ENCODE peak calls at places on chromosomes 11 and 22, in eight cellular contexts. E is suprapubic skin; S is neural progenitor cell; D is stimulated activated CD4-positive, alpha-beta T cell treated with anti-CD3 and anti-CD28 coated beads, Interleukin-1b, Interleukin-23, amount 100 ng/mL, for 4 hours; L is activated naive CD4-positive, alpha-beta T cell treated with anti-CD3 and anti-CD28 coated beads, Interleukin-2, amount 50 U/mL, for 16 hours; Y is right lobe of liver; B is NT2/D1; K is HTR-8/SVneo. O is an unnamed sample.
A peak's percentile ranks its signal among the peaks of the same experiment; 100 is the strongest.

GRCh38 chr22:39209756-39210155 is 35.0 kb downstream of the PDGFB start:
- DNase-seq in E (peak; percentile 44), K (no peak), L (no peak), B (no peak), S (no peak), D (no peak), Y (no peak), O (no peak)

GRCh38 chr11:80702264-80702663 is 1261.4 kb upstream of the TENM4 start:
- DNase-seq in E (no peak), L (no peak), D (no peak), K (no peak), B (no peak), S (no peak), Y (no peak), O (no peak)

GRCh38 chr22:33535937-33536875 is 384.1 kb downstream of the LARGE1 start:
- DNase-seq in S (no peak), L (no peak), K (no peak), E (no peak), B (no peak), D (no peak), Y (no peak), O (no peak)

GRCh38 chr11:130782361-130783221 is 133.7 kb downstream of the SNX19 start:
- DNase-seq in E (no peak), S (peak; percentile 27), K (no peak), Y (no peak), L (no peak), B (no peak), D (no peak), O (no peak)

GRCh38 chr11:58316142-58316541 is 42.7 kb downstream of the OR5B17 start:
- DNase-seq in S (no peak), K (no peak), D (no peak), Y (no peak), B (no peak), L (no peak), E (no peak), O (no peak)

GRCh38 chr11:26780686-26781085 is 58.8 kb upstream of the SLC5A12 start:
- DNase-seq in K (no peak), S (no peak), L (no peak), E (no peak), B (no peak), Y (no peak), D (no peak), O (no peak)

GRCh38 chr11:95140397-95141030 is 50.9 kb downstream of the ENDOD1 start:
- DNase-seq in E (no peak), D (no peak), L (no peak), K (no peak), S (no peak), B (no peak), Y (no peak), O (no peak)

GRCh38 chr11:4041731-4042391 is 52.7 kb upstream of the RRM1 start:
- DNase-seq in Y (no peak), D (no peak), B (no peak), E (no peak), L (no peak), K (no peak), S (no peak), O (no peak)

GRCh38 chr22:41361716-41362310 is 19.9 kb upstream of the TEF start:
- DNase-seq in K (no peak), S (no peak), B (no peak), D (no peak), Y (no peak), L (no peak), E (no peak), O (no peak)

O was measured in iPS DF 19.7.